ENCODE peak calls at places on chromosomes 4 and X, in eight cellular contexts. F, R, L, V, K, W, Z and S are unnamed samples. For H3K36me3 and H3K27me3, the result is how much of the 10 kb centered on the place peaks cover.

GRCh38 chr4:184757810-184758209 is 23.9 kb upstream of the CENPU start:
- DNase-seq in W (no peak), R (no peak), L (no peak), V (no peak), F (no peak), Z (no peak), K (no peak), S (no peak)

GRCh38 chrX:66005832-66006449 is 33.9 kb downstream of the VSIG4 start:
- DNase-seq in K (no peak), Z (no peak), V (no peak), F (no peak), L (no peak), R (no peak), W (no peak), S (no peak)

GRCh38 chr4:74934822-74935326 is 2.0 kb downstream of the PARM1 start:
- DNase-seq in R (no peak), F (no peak), L (no peak), Z (no peak), W (no peak), V (no peak), K (no peak), S (no peak)

GRCh38 chr4:108556588-108557200 is 63.7 kb upstream of the RPL34 start:
- DNase-seq in L (no peak), F (no peak), V (no peak), K (no peak), W (no peak), R (no peak), Z (no peak), S (no peak)

GRCh38 chr4:46648088-46648744 is 258.3 kb upstream of the GABRA2 start:
- DNase-seq in Z (peak), V (no peak), F (peak), W (peak), R (peak), K (no peak), L (no peak), S (no peak)

GRCh38 chrX:25998687-25999086 is 139.5 kb upstream of the MAGEB18 start:
- DNase-seq in V (no peak), K (no peak), R (no peak), F (no peak), W (no peak), L (no peak), Z (no peak), S (no peak)

GRCh38 chr4:153232768-153233167 is 28.5 kb downstream of the TRIM2 start:
- DNase-seq in R (peak), F (no peak), W (no peak), V (peak), K (peak), Z (no peak), L (peak), S (no peak)

GRCh38 chrX:125090046-125090445 is 229.6 kb upstream of the TEX13C start:
- DNase-seq in V (no peak), F (no peak), K (no peak), Z (peak), L (no peak), R (no peak), W (no peak), S (no peak)

GRCh38 chr4:12244949-12245348 is 816.3 kb upstream of the HS3ST1 start:
- DNase-seq in R (no peak), V (no peak), W (no peak), L (no peak), Z (no peak), K (no peak), F (no peak), S (no peak)

GRCh38 chrX:13087322-13088154 is 43.1 kb upstream of the FAM9C start:
- DNase-seq in L (no peak), W (peak), K (no peak), V (no peak), Z (peak), R (no peak), F (peak), S (peak)

GRCh38 chr4:140095694-140096482 is 58.1 kb downstream of the MAML3 start:
- DNase-seq in K (no peak), Z (no peak), W (peak), R (peak), V (no peak), L (peak), F (peak), S (peak)

GRCh38 chr4:126697748-126698147 is 935.0 kb upstream of the INTU start:
- DNase-seq in V (no peak), R (no peak), K (no peak), W (no peak), F (peak), Z (no peak), L (no peak), S (no peak)

GRCh38 chrX:27599928-27600327 is 9.8 kb downstream of the DCAF8L2 start:
- DNase-seq in F (peak), K (no peak), W (no peak), Z (no peak), L (no peak), R (no peak), V (no peak), S (no peak)

GRCh38 chrX:53241558-53241957 is 16.6 kb upstream of the KDM5C start:
- DNase-seq in K (no peak), V (no peak), W (no peak), F (no peak), Z (no peak), R (no peak), L (no peak), S (no peak)

GRCh38 chrX:18668468-18668867 is 3.4 kb downstream of the RS1 start:
- DNase-seq in L (no peak), W (no peak), Z (no peak), R (no peak), K (no peak), V (no peak), F (no peak), S (no peak)

GRCh38 chr4:105894570-105895323 is 524 bp upstream of the NPNT start:
- DNase-seq in R (no peak), L (no peak), V (peak), Z (peak), W (no peak), F (peak), K (peak), S (no peak)

GRCh38 chr4:835148-836002 is 9.4 kb upstream of the CPLX1 start:
- DNase-seq in F (no peak), V (peak), K (peak), R (no peak), W (no peak), L (peak), Z (no peak), S (no peak)

GRCh38 chr4:2781911-2782310 is 11.0 kb upstream of the SH3BP2 start:
- DNase-seq in V (no peak), L (no peak), F (no peak), K (no peak), Z (no peak), W (no peak), R (no peak), S (no peak)

GRCh38 chr4:176044589-176044951 is 21.1 kb upstream of the WDR17 start:
- DNase-seq in W (no peak), R (no peak), Z (no peak), V (no peak), F (peak), K (no peak), L (no peak), S (no peak)

GRCh38 chr4:91447168-91447567 is 856.6 kb upstream of the GRID2 start:
- DNase-seq in F (no peak), K (no peak), R (no peak), V (no peak), W (no peak), Z (no peak), L (no peak), S (no peak)

DNA sequence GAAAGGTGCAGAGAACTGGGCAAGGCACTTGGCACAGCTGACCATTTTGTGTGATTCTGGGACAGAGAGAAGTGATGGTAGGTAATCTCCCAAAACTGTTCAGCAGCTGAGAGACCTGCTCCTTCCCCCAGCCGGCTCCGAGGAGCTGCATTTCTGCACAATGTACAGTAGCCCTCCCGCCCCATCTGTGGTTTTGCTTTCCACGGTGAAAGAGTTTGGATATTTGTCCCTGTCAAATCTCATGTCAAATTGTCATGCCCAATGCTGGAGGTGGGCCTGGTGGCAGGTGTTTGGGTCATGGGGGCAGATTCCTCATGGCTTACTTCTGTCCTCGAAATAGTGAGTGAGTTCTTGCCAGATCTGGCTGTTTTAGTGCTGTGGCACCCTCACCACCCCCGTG is 90.5 kb upstream of the CD99 start:
- DNase-seq in L (no peak), Z (no peak), R (no peak), V (no peak), F (no peak), K (no peak), W (no peak), S (no peak)
- H3K36me3 ChIP-seq in L (under half), Z (under half), R (under half), V (under half), F (under half), K (under half), W (under half), S (under half)

GRCh38 chr4:6733358-6734164 is 17.6 kb downstream of the BLOC1S4 start:
- DNase-seq in Z (no peak), V (no peak), K (no peak), L (no peak), R (no peak), W (no peak), F (no peak), S (no peak)

GRCh38 chr4:6731301-6731641 is 15.3 kb downstream of the BLOC1S4 start:
- DNase-seq in Z (no peak), V (no peak), R (no peak), L (no peak), W (no peak), K (no peak), F (no peak), S (no peak)

GRCh38 chr4:6734165-6734786 is 18.3 kb downstream of the BLOC1S4 start:
- DNase-seq in V (no peak), Z (no peak), K (no peak), W (no peak), L (no peak), F (no peak), R (no peak), S (no peak)

GRCh38 chr4:6731780-6732179 is 15.8 kb downstream of the BLOC1S4 start:
- DNase-seq in F (no peak), K (no peak), V (no peak), W (no peak), L (no peak), Z (no peak), R (no peak), S (no peak)

DNA sequence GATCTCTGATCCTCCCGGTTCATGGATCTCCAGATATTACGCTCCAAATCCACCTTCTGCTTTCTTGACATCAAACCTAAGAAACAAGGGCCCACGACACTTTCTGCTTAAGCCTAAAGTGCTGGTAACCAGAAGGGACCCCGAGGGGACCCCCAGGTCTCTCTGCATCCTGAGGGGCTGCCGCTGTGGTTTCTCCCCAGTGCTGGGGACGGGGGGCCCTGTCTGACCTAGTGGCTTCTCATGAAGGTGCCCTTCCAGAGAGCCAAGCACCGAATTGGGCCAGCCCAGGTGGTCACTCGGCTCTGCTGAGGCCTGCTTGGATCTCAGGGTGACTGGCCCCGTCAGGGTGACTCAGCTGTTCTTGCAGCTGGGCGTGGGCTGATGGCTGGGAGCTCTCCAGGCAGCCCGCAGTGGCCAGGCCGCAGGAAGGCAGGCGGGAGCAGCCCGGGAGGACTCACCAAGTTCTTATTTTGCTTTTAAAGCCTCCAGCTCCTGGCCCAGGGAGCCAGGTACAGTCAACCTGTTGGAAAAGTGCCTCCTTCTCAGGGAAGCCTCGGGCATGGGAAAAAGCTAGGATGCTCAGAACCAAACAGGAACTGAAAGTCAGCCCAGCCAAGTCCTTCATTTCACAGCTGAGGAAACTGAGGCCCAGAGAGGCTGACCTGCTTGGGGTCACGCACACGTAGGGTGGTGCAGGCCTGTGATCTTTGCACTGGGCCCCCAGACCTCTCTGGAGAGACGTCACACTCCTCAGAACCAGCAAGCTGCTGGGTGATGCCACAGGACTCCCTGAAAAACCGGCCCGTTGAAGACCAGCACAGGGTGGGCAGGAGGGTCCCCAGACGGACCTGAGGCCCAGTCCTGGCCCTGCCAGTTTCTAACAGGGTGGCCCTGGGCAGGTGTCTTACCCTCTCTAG is 16.7 kb downstream of the BLOC1S4 start:
- DNase-seq in V (no peak), K (peak), Z (no peak), F (peak), L (peak), R (peak), W (no peak), S (no peak)
- H3K27ac ChIP-seq in V (no peak), K (no peak), Z (no peak), F (peak), L (no peak), R (no peak), W (no peak), S (no peak)

GRCh38 chr4:173537628-173538147 is 7.7 kb upstream of the HAND2 start:
- DNase-seq in W (no peak), Z (no peak), R (no peak), L (peak), K (no peak), F (no peak), V (no peak), S (no peak)

GRCh38 chr4:173539986-173540385 is 10.0 kb upstream of the HAND2 start:
- DNase-seq in L (no peak), W (no peak), F (no peak), R (no peak), V (no peak), Z (no peak), K (no peak), S (no peak)

GRCh38 chr4:173536808-173537429 is 6.9 kb upstream of the HAND2 start:
- DNase-seq in Z (peak), W (no peak), V (no peak), K (no peak), F (no peak), R (peak), L (peak), S (no peak)

GRCh38 chr4:173538903-173539445 is 8.9 kb upstream of the HAND2 start:
- DNase-seq in Z (no peak), K (no peak), V (no peak), R (no peak), F (no peak), L (peak), W (no peak), S (no peak)

DNA sequence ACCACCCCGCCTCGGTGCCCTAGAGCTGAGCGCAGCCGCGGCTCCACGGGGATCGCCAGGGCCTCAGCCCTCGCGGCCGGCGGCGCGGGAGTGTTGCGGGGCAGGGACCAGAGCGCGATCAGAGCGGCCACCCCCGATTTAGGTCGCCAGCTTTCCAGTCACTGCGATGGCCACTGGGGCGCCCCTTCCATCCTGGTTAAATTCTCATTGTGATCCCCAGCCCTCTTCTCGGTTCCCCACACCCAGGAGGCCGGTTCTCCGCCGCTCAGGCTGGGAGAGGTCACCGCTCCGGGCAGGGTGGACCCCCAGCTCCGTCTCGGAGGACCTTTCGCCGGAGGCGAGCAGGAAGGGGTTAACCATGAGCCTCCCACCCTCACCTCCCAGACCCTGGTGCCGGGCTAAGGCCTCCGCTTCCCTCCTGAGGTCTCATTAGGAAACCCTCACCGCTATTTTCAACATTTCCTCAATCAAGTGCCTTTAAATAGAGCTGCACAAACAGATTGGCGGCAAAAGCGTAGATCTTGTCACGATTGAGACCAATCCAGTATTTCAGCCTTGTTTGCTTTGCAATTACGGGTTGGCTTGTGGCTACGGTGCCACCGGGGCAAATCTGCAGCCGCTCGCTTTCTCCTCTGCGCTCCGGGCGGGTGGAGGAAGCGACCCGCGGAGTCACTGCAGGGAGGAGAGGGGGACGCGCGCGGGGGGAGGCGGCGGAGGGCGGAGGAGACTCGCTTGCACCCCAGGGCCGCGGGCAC is 8.3 kb upstream of the HAND2 start:
- DNase-seq in Z (peak), F (no peak), V (peak), L (peak), K (no peak), R (peak), W (no peak), S (no peak)
- H3K27me3 ChIP-seq in Z (under half), F (half or more), V (under half), L (under half), K (under half), R (half or more), W (under half), S (under half)

GRCh38 chrX:11764602-11765067 is 6.6 kb downstream of the MSL3 start:
- DNase-seq in Z (no peak), V (no peak), R (no peak), K (no peak), W (no peak), F (no peak), L (no peak), S (no peak)
- H3K36me3 ChIP-seq in Z (under half), V (under half), R (under half), K (under half), W (half or more), F (under half), L (half or more), S (under half)